ENCODE peak calls at places on chromosomes 5 and 9, in five cellular contexts. C is tibial nerve; N is SHP77; V is HCEC 1CT; B is stimulated activated naive B cell treated with anti-CD40 and anti-IgM and Interleukin-4, amounts not matched to agents 10 μg/mL and 1 μg/mL and 100 μg/mL, for 72 hours. F is an unnamed sample.

GRCh38 chr9:71975833-71976232 is 64.4 kb downstream of the C9orf85 start:
- DNase-seq in B (no peak), V (peak), C (no peak), N (no peak), F (no peak)

GRCh38 chr5:173201636-173202265 is 33.3 kb downstream of the NKX2-5 start:
- DNase-seq in C (no peak), N (no peak), B (no peak), V (peak), F (no peak)

GRCh38 chr9:85290019-85290418 is 451.7 kb downstream of the AGTPBP1 start:
- DNase-seq in C (no peak), V (no peak), B (no peak), N (no peak), F (no peak)

GRCh38 chr9:98101868-98102273 is 17.2 kb downstream of the TRIM14 start:
- DNase-seq in C (no peak), V (no peak), N (no peak), B (peak), F (no peak)

GRCh38 chr9:77957652-77958051 is 74.0 kb downstream of the GNAQ start:
- DNase-seq in N (no peak), V (no peak), B (no peak), C (no peak), F (no peak)

GRCh38 chr5:132744659-132745058 is 2.6 kb upstream of the CCNI2 start:
- DNase-seq in B (no peak), V (no peak), C (no peak), N (no peak), F (no peak)

GRCh38 chr5:96742519-96742918 is 65.2 kb downstream of the ERAP1 start:
- DNase-seq in V (no peak), C (no peak), N (no peak), B (no peak), F (no peak)

GRCh38 chr9:108543251-108543768 is 312.5 kb downstream of the ACTL7B start:
- DNase-seq in B (no peak), V (peak), N (no peak), C (no peak), F (peak)

GRCh38 chr9:81540142-81540701 is 149.1 kb downstream of the TLE1 start:
- DNase-seq in C (no peak), N (no peak), B (no peak), V (no peak), F (no peak)

GRCh38 chr9:120563044-120563443 is 16.9 kb downstream of the CDK5RAP2 start:
- DNase-seq in C (no peak), N (no peak), B (no peak), V (no peak), F (no peak)

GRCh38 chr5:115774684-115775083 is 41.8 kb downstream of the CDO1 start:
- DNase-seq in B (no peak), C (peak), V (no peak), N (no peak), F (no peak)

GRCh38 chr5:66757834-66758396 is 161.7 kb downstream of the MAST4 start:
- DNase-seq in C (no peak), N (no peak), B (no peak), V (no peak), F (no peak)

GRCh38 chr5:149273237-149273636 is 1.6 kb downstream of the AFAP1L1 start:
- DNase-seq in C (no peak), N (no peak), V (no peak), B (no peak), F (no peak)

GRCh38 chr5:56616454-56617160 is 198.7 kb upstream of the MAP3K1 start:
- DNase-seq in N (no peak), V (no peak), C (no peak), B (no peak), F (no peak)

GRCh38 chr5:50786073-50786472 is 119.6 kb downstream of the PARP8 start:
- DNase-seq in V (peak), B (no peak), N (no peak), C (no peak), F (no peak)

GRCh38 chr9:125544474-125544873 is 162.5 kb downstream of the MAPKAP1 start:
- DNase-seq in B (no peak), N (no peak), V (no peak), C (no peak), F (no peak)

GRCh38 chr5:56522972-56523371 is 289.8 kb upstream of the ANKRD55 start:
- DNase-seq in B (no peak), V (peak), N (no peak), C (peak), F (no peak)

GRCh38 chr5:14497276-14497675 is 84.3 kb upstream of the OTULINL start:
- DNase-seq in C (no peak), B (no peak), N (no peak), V (no peak), F (no peak)

GRCh38 chr9:91534374-91534773 is 110.7 kb upstream of the NFIL3 start:
- DNase-seq in C (no peak), N (no peak), V (peak), B (no peak), F (peak)

GRCh38 chr5:51104556-51104955 is 278.7 kb upstream of the ISL1 start:
- DNase-seq in B (no peak), C (no peak), V (no peak), N (no peak), F (peak)

GRCh38 chr5:42807722-42808447 is 3.8 kb downstream of the SELENOP start:
- DNase-seq in B (no peak), V (no peak), C (no peak), N (no peak), F (peak)

GRCh38 chr5:66306105-66306843 is 162.2 kb downstream of the SREK1 start:
- DNase-seq in N (peak), B (peak), C (no peak), V (peak), F (peak)

GRCh38 chr9:121981118-121981883 is 111.8 kb downstream of the TTLL11 start:
- DNase-seq in B (no peak), V (no peak), C (no peak), N (no peak), F (no peak)

GRCh38 chr5:156942064-156942463 is 21.0 kb downstream of the TIMD4 start:
- DNase-seq in C (no peak), N (no peak), V (no peak), B (no peak), F (no peak)

GRCh38 chr5:66967102-66967501 is 229.5 kb downstream of the CD180 start:
- DNase-seq in V (peak), N (no peak), C (no peak), B (no peak), F (no peak)

GRCh38 chr9:115946530-115946929 is 207.1 kb upstream of the PAPPA start:
- DNase-seq in N (peak), V (no peak), C (no peak), B (no peak), F (peak)

F was measured in hepatocyte.